ENCODE peak calls at places on chromosomes 5 and 9, in four cellular contexts. A, R, U and E are unnamed samples.

GRCh38 chr5:9622891-9623547 is 7.1 kb downstream of the TAS2R1 start:
- DNase-seq in U (no peak), R (no peak), A (no peak), E (no peak)

GRCh38 chr9:69056416-69056815 is 20.9 kb downstream of the FXN start:
- DNase-seq in R (no peak), A (no peak), U (no peak), E (no peak)

GRCh38 chr5:148717668-148718067 is 63.3 kb upstream of the HTR4 start:
- DNase-seq in U (no peak), R (no peak), A (no peak), E (no peak)

GRCh38 chr5:175796536-175797499 is 74.6 kb upstream of the CPLX2 start:
- DNase-seq in U (peak; percentile 85), R (peak; percentile 60), A (peak; percentile 20), E (peak; percentile 95)

GRCh38 chr5:144236479-144236878 is 65.8 kb downstream of the KCTD16 start:
- DNase-seq in R (no peak), A (no peak), U (no peak), E (no peak)

GRCh38 chr9:106467847-106468163 is 395.2 kb upstream of the ZNF462 start:
- DNase-seq in U (no peak), R (no peak), A (no peak), E (no peak)

GRCh38 chr9:114507726-114508125 is 2.5 kb upstream of the WHRN start:
- DNase-seq in U (peak; percentile 63), R (no peak), A (no peak), E (no peak)

GRCh38 chr5:112183103-112183634 is 235.9 kb downstream of the EPB41L4A start:
- DNase-seq in R (no peak), A (no peak), U (no peak), E (no peak)

GRCh38 chr9:110820378-110820777 is 151.8 kb downstream of the MUSK start:
- DNase-seq in U (no peak), R (no peak), A (no peak), E (no peak)

GRCh38 chr9:105243015-105243686 is 1.3 kb upstream of the SLC44A1 start:
- DNase-seq in A (no peak), U (no peak), R (no peak), E (no peak)

GRCh38 chr9:112203536-112203935 is 28.4 kb upstream of the SUSD1 start:
- DNase-seq in A (no peak), R (no peak), U (no peak), E (no peak)

GRCh38 chr9:78001946-78002731 is 29.5 kb downstream of the GNAQ start:
- DNase-seq in A (no peak), R (no peak), U (no peak), E (no peak)

GRCh38 chr9:79701651-79702050 is 129.9 kb downstream of the TLE4 start:
- DNase-seq in U (no peak), R (peak; percentile 13), A (peak; percentile 17), E (no peak)

GRCh38 chr5:73901455-73901854 is 275.5 kb downstream of the ARHGEF28 start:
- DNase-seq in R (peak; percentile 25), A (no peak), U (no peak), E (no peak)

GRCh38 chr5:65760504-65761275 is 38.7 kb downstream of the NLN start:
- DNase-seq in U (peak; percentile 50), R (peak; percentile 52), A (peak; percentile 41), E (no peak)

GRCh38 chr5:127695336-127695735 is 7.9 kb upstream of the CCDC192 start:
- DNase-seq in U (no peak), R (no peak), A (no peak), E (no peak)

GRCh38 chr9:76417394-76417793 is 23.2 kb upstream of the RFK start:
- DNase-seq in A (no peak), U (no peak), R (no peak), E (no peak)

GRCh38 chr5:118554991-118555390 is 433.4 kb downstream of the DTWD2 start:
- DNase-seq in U (no peak), R (no peak), A (no peak), E (no peak)

GRCh38 chr5:1106385-1107166 is 5.3 kb downstream of the SLC12A7 start:
- DNase-seq in U (no peak), R (no peak), A (no peak), E (no peak)

GRCh38 chr5:1108865-1109174 is 3.0 kb downstream of the SLC12A7 start:
- DNase-seq in A (no peak), R (no peak), U (no peak), E (no peak)

GRCh38 chr5:1107167-1108007 is 4.5 kb downstream of the SLC12A7 start:
- DNase-seq in R (no peak), U (no peak), A (no peak), E (no peak)

GRCh38 chr5:1109542-1110259 is 2.2 kb downstream of the SLC12A7 start:
- DNase-seq in A (no peak), R (no peak), U (no peak), E (no peak)

DNA sequence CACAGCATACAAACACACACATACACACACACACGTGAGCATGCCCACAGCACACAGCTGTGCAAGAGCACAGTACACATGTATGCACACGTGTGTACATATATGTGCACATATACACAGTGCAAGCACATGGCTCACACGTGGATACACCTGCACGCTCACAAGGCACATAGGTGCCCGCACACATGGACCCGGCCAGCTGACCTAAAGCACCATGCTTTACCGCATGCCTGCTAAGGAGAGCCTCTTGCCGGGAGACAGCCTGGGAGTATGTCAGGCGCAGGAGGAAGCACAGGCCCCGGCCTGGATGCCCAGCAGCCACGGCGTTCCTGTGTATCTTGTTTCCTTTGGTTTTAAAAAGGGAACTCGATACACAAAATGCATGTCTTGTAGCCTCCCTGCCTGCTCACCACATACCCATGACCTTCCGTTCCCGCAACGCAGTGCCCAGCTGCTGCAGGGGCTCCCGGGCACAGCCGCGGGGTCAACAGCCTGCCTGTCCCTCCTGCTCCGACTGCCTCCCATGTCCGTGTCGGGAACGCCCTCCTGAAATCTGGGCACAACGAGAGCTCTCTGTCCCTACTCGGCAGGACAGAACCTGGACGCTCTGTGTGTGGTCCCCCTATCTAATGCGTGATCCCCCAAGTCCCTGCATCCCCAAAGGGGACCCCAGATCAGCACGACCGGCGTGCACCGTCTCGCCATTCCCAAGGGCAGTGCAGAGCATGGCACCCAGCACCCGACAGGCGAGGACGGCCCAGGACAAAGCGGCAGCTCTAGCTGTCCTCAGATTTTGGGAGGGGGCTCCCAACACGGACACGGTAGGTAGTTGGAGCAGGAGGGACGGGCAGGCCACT is 3.6 kb downstream of the SLC12A7 start:
- DNase-seq in A (no peak), R (no peak), U (no peak), E (no peak)
- TF ChIP-seq CTCF in A (no peak), R (no peak), U (no peak), E (no peak)

GRCh38 chr9:131943397-131943796 is 136.3 kb downstream of the MED27 start:
- DNase-seq in A (no peak), U (no peak), R (no peak), E (no peak)
- TF ChIP-seq CTCF in A (no peak), U (no peak), R (no peak), E (no peak)

DNA sequence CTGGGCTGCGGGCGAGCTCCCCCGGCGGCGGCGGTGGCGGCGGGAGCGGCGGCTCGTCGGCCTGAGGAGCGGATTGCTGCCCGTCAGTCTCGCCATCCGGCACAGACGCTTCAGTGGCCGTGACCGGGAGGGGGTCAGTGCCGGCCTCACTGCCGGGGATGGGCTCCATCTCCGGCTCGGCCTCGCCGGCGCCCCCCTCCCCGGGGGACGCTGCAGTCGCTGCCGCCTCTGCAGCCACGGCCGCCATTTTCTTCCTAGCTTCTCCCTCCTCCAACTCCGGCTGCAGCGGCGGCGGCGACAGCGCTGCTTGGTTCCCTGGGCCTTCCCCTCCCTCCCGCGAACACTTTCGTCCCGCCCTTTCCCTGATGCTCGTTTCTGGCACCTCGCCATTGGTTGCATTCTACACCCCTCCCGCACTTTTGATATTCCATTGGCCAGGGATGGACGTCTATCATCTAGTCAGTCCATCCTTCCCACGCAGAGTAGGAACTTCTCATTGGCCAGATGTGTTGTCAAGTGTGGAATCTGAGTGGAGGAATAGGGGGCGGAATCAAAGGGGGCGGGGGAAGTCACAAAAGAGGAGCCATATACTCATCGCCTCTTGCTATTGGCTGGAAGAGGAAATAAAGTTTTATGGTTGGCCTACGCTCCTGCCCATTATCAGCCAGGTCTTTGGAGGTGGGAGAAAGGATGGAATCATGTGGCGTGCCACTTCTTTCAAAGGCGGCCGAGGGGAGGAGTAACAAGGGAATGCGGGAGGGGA is at the start of gene PWWP2A:
- DNase-seq in U (peak; percentile 97), R (peak; percentile 99), A (peak; percentile 98), E (peak; percentile 99)
- TF ChIP-seq CTCF in U (no peak), R (peak; percentile 12), A (peak; percentile 16), E (peak; percentile 36)

DNA sequence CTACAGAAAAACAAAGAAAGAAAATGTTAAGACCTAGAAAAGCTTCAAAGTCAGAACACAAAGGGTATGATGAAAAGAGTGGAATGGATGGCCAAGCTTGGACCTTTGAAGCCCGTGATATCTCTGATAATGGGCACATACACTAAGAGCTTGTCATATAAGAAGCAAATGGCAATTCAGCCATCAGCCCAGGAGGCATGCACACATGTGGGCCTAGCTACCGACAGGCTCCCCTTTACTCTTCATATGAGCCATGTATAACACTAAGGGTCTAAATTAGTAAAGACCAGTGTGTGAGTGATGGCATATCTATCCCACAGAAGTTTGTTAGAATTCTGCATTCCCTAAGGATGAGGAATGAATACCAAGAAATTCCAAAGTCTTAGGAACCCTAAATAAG is 20.1 kb downstream of the GRHPR start:
- DNase-seq in U (no peak), A (no peak), R (no peak), E (no peak)
- TF ChIP-seq CTCF in U (no peak), A (no peak), R (no peak), E (no peak)

GRCh38 chr5:136079195-136079985 is 50.6 kb downstream of the TGFBI start:
- DNase-seq in A (no peak), R (no peak), U (no peak), E (no peak)

GRCh38 chr5:136082390-136083193 is 50.1 kb upstream of the SMAD5 start:
- DNase-seq in R (peak; percentile 63), A (peak; percentile 58), U (peak; percentile 58), E (peak; percentile 91)

GRCh38 chr5:136081192-136081591 is 51.5 kb upstream of the SMAD5 start:
- DNase-seq in R (no peak), A (no peak), U (no peak), E (no peak)

GRCh38 chr5:136080113-136080482 is 51.3 kb downstream of the TGFBI start:
- DNase-seq in A (no peak), R (no peak), U (no peak), E (no peak)

DNA sequence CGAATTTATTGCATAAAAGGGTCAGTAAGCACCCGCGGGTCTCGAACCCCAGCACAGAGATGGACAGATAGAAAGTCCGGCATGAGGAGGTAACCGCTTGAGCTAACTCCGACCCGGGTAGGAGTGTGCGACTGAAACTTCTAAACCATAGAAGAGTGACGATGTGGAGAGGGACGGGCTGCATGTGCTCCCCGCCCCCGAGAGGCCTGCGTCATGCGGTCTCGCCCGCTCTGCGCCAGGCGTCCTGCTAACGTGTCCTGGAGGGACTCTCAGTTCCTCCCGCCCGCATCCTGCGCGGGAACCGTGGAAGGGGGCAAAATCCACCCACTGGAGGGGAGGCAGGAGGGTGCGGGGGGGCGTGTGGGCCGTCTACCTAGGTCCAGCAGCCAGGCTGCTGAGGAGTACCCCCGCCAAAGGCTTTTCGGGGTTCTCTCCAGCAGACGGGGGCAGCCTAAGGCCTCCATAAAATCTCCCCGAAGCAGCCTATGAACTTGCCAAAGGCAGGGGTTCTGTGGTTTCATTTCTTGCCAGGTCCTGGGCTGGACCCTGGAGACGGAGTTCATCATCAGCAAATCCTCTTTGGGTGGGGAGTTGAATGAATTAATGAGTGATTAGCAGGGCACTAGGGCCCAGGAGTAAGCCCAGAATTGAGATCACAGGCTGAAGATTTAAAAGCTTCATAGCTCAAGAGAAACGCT is 51.8 kb downstream of the TGFBI start:
- DNase-seq in A (peak; percentile 67), U (peak; percentile 85), R (peak; percentile 90), E (no peak)
- TF ChIP-seq CTCF in A (no peak), U (no peak), R (no peak), E (no peak)

GRCh38 chr9:71761938-71762353 is 6.4 kb downstream of the CEMIP2 start:
- DNase-seq in U (no peak), R (no peak), A (no peak), E (no peak)
- TF ChIP-seq CTCF in U (no peak), R (no peak), A (no peak), E (no peak)